ENCODE peak calls at places on chromosomes 4 and X, in five cellular contexts. R is stimulated activated CD4-positive, alpha-beta T cell treated with anti-CD3 and anti-CD28 coated beads, Interleukin-4, amount 100 ng/mL, for 4 hours; E is iPS DF 6.9; W is effector CD4-positive, alpha-beta T cell; H is NCI-H524. I is an unnamed sample.

GRCh38 chr4:13547563-13548041 is 3.3 kb upstream of the NKX3-2 start:
- DNase-seq in R (peak; percentile 46), W (no peak), H (peak; percentile 65), E (no peak), I (peak; percentile 76)

GRCh38 chrX:153635788-153636668 is 11.0 kb upstream of the DUSP9 start:
- DNase-seq in W (no peak), H (no peak), E (peak; percentile 45), R (no peak), I (peak; percentile 57)

GRCh38 chrX:129781134-129782014 is 1.6 kb downstream of the SASH3 start:
- DNase-seq in R (peak; percentile 82), E (no peak), W (peak; percentile 71), H (no peak), I (no peak)

GRCh38 chr4:123667991-123668390 is 271.4 kb downstream of the SPRY1 start:
- DNase-seq in E (no peak), H (no peak), R (no peak), W (no peak), I (no peak)

GRCh38 chrX:3177851-3178250 is 136.6 kb downstream of the ARSF start:
- DNase-seq in W (no peak), H (no peak), E (no peak), R (no peak), I (no peak)

GRCh38 chrX:77493677-77494553 is 46.7 kb downstream of the FGF16 start:
- DNase-seq in R (no peak), H (peak; percentile 91), E (peak; percentile 13), W (no peak), I (peak; percentile 66)

GRCh38 chr4:131584587-131584986 is 1564.5 kb upstream of the PCDH10 start:
- DNase-seq in R (no peak), W (no peak), H (no peak), E (no peak), I (no peak)

GRCh38 chrX:119427024-119427794 is 28.1 kb downstream of the SLC25A43 start:
- DNase-seq in H (no peak), E (no peak), R (no peak), W (no peak), I (no peak)

GRCh38 chr4:38837849-38838248 is 18.8 kb downstream of the TLR6 start:
- DNase-seq in H (no peak), E (no peak), W (no peak), R (no peak), I (no peak)

GRCh38 chrX:134642394-134642793 is 15.9 kb downstream of the PLAC1 start:
- DNase-seq in R (no peak), W (no peak), E (no peak), H (no peak), I (no peak)

GRCh38 chr4:183059797-183060196 is 39.3 kb upstream of the WWC2 start:
- DNase-seq in E (no peak), R (no peak), H (no peak), W (no peak), I (no peak)

GRCh38 chrX:122517781-122518180 is 666.3 kb upstream of the GRIA3 start:
- DNase-seq in E (no peak), H (no peak), R (no peak), W (no peak), I (no peak)

GRCh38 chr4:158775091-158775651 is 6.3 kb downstream of the FNIP2 start:
- DNase-seq in H (no peak), R (no peak), E (no peak), W (no peak), I (no peak)

GRCh38 chrX:13369541-13370140 is 49.8 kb upstream of the ATXN3L start:
- DNase-seq in H (no peak), R (no peak), W (no peak), E (no peak), I (no peak)

GRCh38 chr4:164501074-164501473 is 252.9 kb upstream of the SMIM31 start:
- DNase-seq in E (no peak), R (no peak), H (no peak), W (no peak), I (no peak)

GRCh38 chrX:57595381-57595811 is 3.6 kb downstream of the ZXDB start:
- DNase-seq in R (no peak), W (no peak), E (no peak), H (no peak), I (no peak)

GRCh38 chr4:53152467-53152866 is 213.4 kb downstream of the SCFD2 start:
- DNase-seq in H (no peak), W (no peak), E (no peak), R (no peak), I (no peak)

GRCh38 chrX:12447448-12448154 is 309.3 kb downstream of the FRMPD4 start:
- DNase-seq in R (no peak), E (no peak), W (no peak), H (no peak), I (no peak)

GRCh38 chr4:155001229-155001628 is 207.2 kb upstream of the NPY2R start:
- DNase-seq in R (no peak), W (no peak), H (no peak), E (no peak), I (no peak)

GRCh38 chr4:1346781-1347409 is at the start of gene UVSSA:
- DNase-seq in R (peak; percentile 100), W (peak; percentile 100), E (peak; percentile 99), H (peak; percentile 98), I (peak; percentile 99)

GRCh38 chr4:53702334-53703266 is 111.3 kb upstream of the LNX1 start:
- DNase-seq in H (peak; percentile 8), E (no peak), W (no peak), R (no peak), I (peak; percentile 28)

GRCh38 chr4:165537028-165537648 is 158.3 kb downstream of the CPE start:
- DNase-seq in H (no peak), W (no peak), R (no peak), E (peak; percentile 22), I (peak; percentile 52)

GRCh38 chr4:111268769-111269414 is 646.0 kb upstream of the PITX2 start:
- DNase-seq in R (no peak), W (no peak), E (no peak), H (no peak), I (no peak)

GRCh38 chrX:118569676-118570075 is 74.1 kb downstream of the DOCK11 start:
- DNase-seq in R (no peak), E (no peak), W (no peak), H (no peak), I (no peak)

GRCh38 chrX:72408885-72409284 is 103.2 kb upstream of the CITED1 start:
- DNase-seq in R (no peak), W (no peak), H (no peak), E (no peak), I (no peak)

GRCh38 chrX:140317462-140317861 is 187.4 kb downstream of the SOX3 start:
- DNase-seq in H (no peak), E (no peak), R (no peak), W (no peak), I (no peak)

GRCh38 chrX:32687379-32687778 is 524.0 kb downstream of the DMD start:
- DNase-seq in H (no peak), W (no peak), E (no peak), R (no peak), I (no peak)

GRCh38 chrX:153769865-153770605 is 6.0 kb downstream of the PLXNB3 start:
- DNase-seq in W (no peak), H (no peak), E (no peak), R (no peak), I (peak; percentile 20)

I was measured in D341Med.